ENCODE peak calls at places on chromosomes 6 and 20, in six cellular contexts. C is AG04450, P is A673, X is retinal pigment epithelial cell, V is esophagus muscularis mucosa, Q is fibroblast of mammary gland. S is an unnamed sample.

GRCh38 chr6:113018351-113019151 is 671.4 kb downstream of the RFPL4B start:
- DNase-seq in C (no peak), P (no peak), X (peak; percentile 73), V (no peak), Q (peak; percentile 93), S (no peak)

GRCh38 chr6:30871592-30872183 is 12.6 kb upstream of the DDR1 start:
- DNase-seq in C (no peak), P (no peak), X (no peak), V (no peak), Q (no peak), S (no peak)

GRCh38 chr6:156718647-156719394 is 58.4 kb upstream of the ARID1B start:
- DNase-seq in C (no peak), P (no peak), X (peak; percentile 77), V (no peak), Q (peak; percentile 81), S (no peak)

GRCh38 chr20:19056909-19057308 is 155.5 kb upstream of the SLC24A3 start:
- DNase-seq in C (no peak), P (peak; percentile 49), X (no peak), V (peak; percentile 55), Q (no peak), S (no peak)

GRCh38 chr6:139485742-139486475 is 111.5 kb upstream of the CITED2 start:
- DNase-seq in C (no peak), P (no peak), X (no peak), V (no peak), Q (no peak), S (no peak)

GRCh38 chr20:44279228-44279627 is 31.8 kb downstream of the FITM2 start:
- DNase-seq in C (peak; percentile 15), P (no peak), X (no peak), V (no peak), Q (peak; percentile 91), S (no peak)

GRCh38 chr6:25035451-25036435 is 100.0 kb upstream of the RIPOR2 start:
- DNase-seq in C (no peak), P (no peak), X (no peak), V (no peak), Q (no peak), S (no peak)

GRCh38 chr20:3663031-3663701 is at the start of gene GFRA4:
- DNase-seq in C (no peak), P (no peak), X (no peak), V (no peak), Q (no peak), S (no peak)

GRCh38 chr6:75842732-75843131 is 93.7 kb downstream of the MYO6 start:
- DNase-seq in C (no peak), P (no peak), X (no peak), V (no peak), Q (no peak), S (no peak)

GRCh38 chr20:62979876-62980373 is 26.8 kb downstream of the BHLHE23 start:
- DNase-seq in C (no peak), P (no peak), X (no peak), V (no peak), Q (no peak), S (no peak)

GRCh38 chr6:131250121-131250520 is 114.9 kb downstream of the AKAP7 start:
- DNase-seq in C (peak; percentile 8), P (peak; percentile 89), X (peak; percentile 18), V (no peak), Q (peak; percentile 52), S (peak; percentile 1)

GRCh38 chr20:45873409-45874116 is 7.5 kb upstream of the ZSWIM1 start:
- DNase-seq in C (no peak), P (no peak), X (no peak), V (no peak), Q (no peak), S (no peak)

GRCh38 chr20:37282558-37282957 is 6.9 kb upstream of the MANBAL start:
- DNase-seq in C (no peak), P (peak; percentile 16), X (no peak), V (no peak), Q (peak; percentile 84), S (no peak)

GRCh38 chr6:21438237-21438985 is 155.1 kb upstream of the SOX4 start:
- DNase-seq in C (no peak), P (no peak), X (no peak), V (no peak), Q (peak; percentile 32), S (peak; percentile 94)

GRCh38 chr6:39983193-39983592 is 48.9 kb upstream of the MOCS1 start:
- DNase-seq in C (no peak), P (no peak), X (no peak), V (peak; percentile 17), Q (no peak), S (no peak)

GRCh38 chr6:39979461-39980328 is 45.4 kb upstream of the MOCS1 start:
- DNase-seq in C (no peak), P (no peak), X (no peak), V (peak; percentile 64), Q (no peak), S (no peak)

GRCh38 chr6:39978240-39978639 is 44.0 kb upstream of the MOCS1 start:
- DNase-seq in C (no peak), P (no peak), X (no peak), V (peak; percentile 21), Q (no peak), S (no peak)

GRCh38 chr6:39982720-39983119 is 48.5 kb upstream of the MOCS1 start:
- DNase-seq in C (no peak), P (no peak), X (no peak), V (peak; percentile 42), Q (no peak), S (no peak)

DNA sequence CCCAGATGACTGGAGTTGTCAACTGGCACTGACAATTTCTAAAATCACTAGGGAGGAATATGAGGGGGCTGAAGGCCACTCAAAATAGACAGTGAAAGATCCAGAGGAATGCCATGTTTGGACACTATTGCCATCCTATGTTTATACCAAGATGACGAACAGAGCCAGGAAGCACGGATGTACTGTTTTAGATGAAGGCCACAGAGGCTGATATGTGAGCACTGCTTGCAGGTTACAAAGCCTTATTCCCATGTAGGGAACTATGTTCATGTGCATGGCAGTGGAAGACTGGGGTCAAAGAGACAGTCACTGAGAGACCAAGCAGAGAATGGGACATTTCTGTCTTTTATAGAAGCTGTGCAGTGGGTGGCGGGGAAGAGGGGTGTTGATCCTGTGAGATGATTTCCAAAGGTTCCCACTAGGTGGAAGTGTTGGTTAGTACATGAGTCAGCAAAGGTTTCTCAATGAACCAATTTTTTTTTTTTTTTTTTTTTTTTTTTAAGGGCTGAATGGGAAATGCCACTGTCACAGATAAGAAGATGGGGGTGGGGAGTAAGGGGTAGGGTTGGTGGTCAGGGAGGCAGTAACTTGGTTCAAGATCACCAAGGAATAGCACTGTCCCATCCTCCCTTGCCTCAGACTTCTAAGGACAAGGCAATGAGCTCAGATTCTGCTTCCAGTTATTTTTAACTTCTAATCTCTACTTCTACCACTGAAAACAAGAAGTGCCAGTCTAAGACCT is 46.7 kb upstream of the MOCS1 start:
- DNase-seq in C (no peak), P (peak; percentile 71), X (peak; percentile 18), V (peak; percentile 64), Q (peak; percentile 62), S (no peak)
- TF ChIP-seq CTCF in C (peak; percentile 60), P (peak; percentile 71), X (peak; percentile 62), V (peak; percentile 59), Q (peak; percentile 52), S (peak; percentile 33)

DNA sequence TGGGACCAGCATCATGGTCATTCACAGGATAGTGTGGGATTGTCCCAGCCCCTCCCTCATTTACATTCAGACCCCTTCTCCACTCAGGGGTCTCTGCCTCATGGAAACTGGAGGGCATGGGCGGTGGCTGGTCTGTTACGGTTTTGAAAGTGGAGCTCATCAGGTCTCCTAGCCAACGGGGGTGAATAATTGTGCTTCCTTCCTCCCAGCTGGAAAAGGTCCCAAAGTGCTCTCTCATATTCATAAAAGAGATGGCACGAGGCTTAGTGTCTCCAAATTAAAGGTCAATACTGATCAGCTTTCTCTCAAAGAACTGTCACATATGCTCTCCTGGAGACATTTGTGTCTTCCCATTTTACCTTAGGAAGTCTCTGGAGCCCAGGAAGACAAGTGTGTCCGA is 19.9 kb downstream of the JARID2 start:
- DNase-seq in C (no peak), P (peak; percentile 80), X (no peak), V (no peak), Q (no peak), S (no peak)
- H3K4me3 ChIP-seq in C (no peak overlapping the region), P (peak overlapping the region; percentile 22), X (no peak overlapping the region), V (no peak overlapping the region), Q (no peak overlapping the region), S (no peak overlapping the region)

GRCh38 chr6:144920391-144920983 is 635.4 kb downstream of the UTRN start:
- DNase-seq in C (no peak), P (no peak), X (no peak), V (no peak), Q (no peak), S (no peak)

GRCh38 chr6:144918073-144918472 is 632.9 kb downstream of the UTRN start:
- DNase-seq in C (no peak), P (no peak), X (no peak), V (no peak), Q (no peak), S (no peak)

GRCh38 chr6:144919573-144919972 is 634.4 kb downstream of the UTRN start:
- DNase-seq in C (no peak), P (no peak), X (no peak), V (no peak), Q (no peak), S (no peak)

GRCh38 chr6:144921206-144921975 is 636.3 kb downstream of the UTRN start:
- DNase-seq in C (no peak), P (no peak), X (no peak), V (no peak), Q (no peak), S (no peak)

DNA sequence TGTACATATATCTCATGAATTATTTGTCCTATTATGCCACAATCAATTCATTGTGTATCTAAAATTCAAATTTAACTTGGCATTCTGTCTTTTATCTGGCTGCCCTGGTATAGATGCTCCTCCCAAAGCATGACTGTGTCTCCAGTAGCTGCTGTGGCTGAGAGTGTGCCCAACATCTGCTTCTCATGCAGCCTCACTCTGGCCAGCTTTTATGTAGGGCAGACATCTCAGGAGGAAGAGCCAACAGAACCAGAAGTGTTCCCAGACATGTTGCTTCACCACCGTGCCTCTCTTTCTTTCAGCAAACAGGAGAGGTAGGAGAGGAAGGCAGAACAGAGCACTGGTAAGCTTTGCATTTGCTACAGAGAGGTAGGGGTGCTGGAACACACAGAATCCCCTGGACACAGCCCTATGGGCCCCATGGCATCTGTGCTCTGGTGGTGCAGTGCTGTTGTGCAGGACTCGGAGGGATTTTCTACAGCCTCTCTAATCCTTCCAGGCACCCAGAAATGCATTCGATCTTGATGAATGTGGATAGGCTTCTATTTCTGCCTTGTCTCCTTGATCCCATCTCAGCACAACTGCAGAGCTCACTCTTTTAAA is 637.1 kb downstream of the UTRN start:
- DNase-seq in C (no peak), P (no peak), X (no peak), V (no peak), Q (peak; percentile 87), S (no peak)
- TF ChIP-seq CTCF in C (no peak), P (no peak), X (no peak), V (no peak), Q (no peak), S (no peak)

GRCh38 chr6:44002591-44003344 is 124.5 kb downstream of the MRPL14 start:
- DNase-seq in C (no peak), P (peak; percentile 88), X (peak; percentile 81), V (no peak), Q (peak; percentile 50), S (no peak)

GRCh38 chr6:43999628-44000027 is 127.6 kb downstream of the MRPL14 start:
- DNase-seq in C (no peak), P (no peak), X (no peak), V (no peak), Q (no peak), S (no peak)

GRCh38 chr6:44002071-44002590 is 125.1 kb downstream of the MRPL14 start:
- DNase-seq in C (no peak), P (peak; percentile 80), X (peak; percentile 86), V (no peak), Q (no peak), S (no peak)

GRCh38 chr6:44001318-44001868 is 125.9 kb downstream of the MRPL14 start:
- DNase-seq in C (no peak), P (peak; percentile 82), X (no peak), V (no peak), Q (no peak), S (peak; percentile 27)

GRCh38 chr6:44000164-44000842 is 126.9 kb downstream of the MRPL14 start:
- DNase-seq in C (no peak), P (peak; percentile 87), X (peak; percentile 94), V (no peak), Q (no peak), S (no peak)
- H3K4me3 ChIP-seq in C (no peak overlapping the region), P (peak overlapping the region; percentile 39), X (peak overlapping the region; percentile 50), V (no peak overlapping the region), Q (no peak overlapping the region), S (peak overlapping the region; percentile 56)